ENCODE peak calls at places on chromosomes 16 and 17, in ten cellular contexts. E, L, N, X, B, P, K, Q, Z and H are unnamed samples.

GRCh38 chr17:40113110-40113960 is 8.4 kb upstream of the MSL1 start:
- DNase-seq in E (peak), L (peak), N (peak), X (peak), B (peak), P (peak), K (peak), Q (peak), Z (peak), H (peak)

GRCh38 chr16:67415872-67416793 is at the start of gene ZDHHC1:
- DNase-seq in E (peak), L (peak), N (peak), X (peak), B (peak), P (peak), K (peak), Q (peak), Z (peak), H (no peak)

GRCh38 chr16:13702614-13703013 is 217.3 kb upstream of the ERCC4 start:
- DNase-seq in E (peak), L (no peak), N (no peak), X (no peak), B (no peak), P (no peak), K (no peak), Q (no peak), Z (no peak), H (peak)

GRCh38 chr17:73536700-73537680 is 107.3 kb downstream of the SDK2 start:
- DNase-seq in E (no peak), L (no peak), N (no peak), X (no peak), B (no peak), P (no peak), K (no peak), Q (no peak), Z (peak), H (no peak)

GRCh38 chr16:46629331-46629843 is 8.2 kb upstream of the SHCBP1 start:
- DNase-seq in E (no peak), L (peak), N (no peak), X (peak), B (peak), P (no peak), K (no peak), Q (no peak), Z (peak), H (no peak)

GRCh38 chr17:17491546-17491988 is 4.6 kb downstream of the RASD1 start:
- DNase-seq in E (no peak), L (no peak), N (no peak), X (no peak), B (no peak), P (no peak), K (no peak), Q (no peak), Z (no peak), H (peak)

GRCh38 chr17:42843358-42843934 is 934 bp upstream of the AOC2 start:
- DNase-seq in E (peak), L (peak), N (no peak), X (peak), B (peak), P (no peak), K (no peak), Q (peak), Z (peak), H (no peak)

GRCh38 chr16:50532576-50532975 is 15.6 kb upstream of the NKD1 start:
- DNase-seq in E (no peak), L (no peak), N (no peak), X (no peak), B (no peak), P (no peak), K (no peak), Q (no peak), Z (no peak), H (no peak)

GRCh38 chr17:44118427-44119050 is 4.9 kb downstream of the HDAC5 start:
- DNase-seq in E (no peak), L (no peak), N (no peak), X (no peak), B (no peak), P (no peak), K (no peak), Q (no peak), Z (peak), H (no peak)

GRCh38 chr17:17836818-17837379 is at the start of gene SREBF1:
- DNase-seq in E (no peak), L (peak), N (peak), X (no peak), B (peak), P (peak), K (peak), Q (peak), Z (peak), H (no peak)